ENCODE peak calls at places on chromosomes 7 and 10, in six cellular contexts. J, B, E, F, G and M are unnamed samples. For H3K27me3, the result is how much of the 10 kb centered on the place peaks cover.

GRCh38 chr7:151566897-151567320 is 47.2 kb upstream of the RHEB start:
- DNase-seq in J (peak), B (no peak), E (no peak), F (no peak), G (peak), M (no peak)

GRCh38 chr10:43000021-43000411 is 76.9 kb upstream of the RET start:
- DNase-seq in J (no peak), B (no peak), E (no peak), F (no peak), G (no peak), M (no peak)

GRCh38 chr10:103276941-103277712 is at the start of gene INA:
- DNase-seq in J (peak), B (peak), E (peak), F (no peak), G (no peak), M (peak)

GRCh38 chr7:138890782-138891445 is 90.3 kb downstream of the KIAA1549 start:
- DNase-seq in J (peak), B (no peak), E (no peak), F (peak), G (peak), M (no peak)

GRCh38 chr10:60114765-60115586 is 208.6 kb upstream of the CCDC6 start:
- DNase-seq in J (peak), B (peak), E (peak), F (no peak), G (peak), M (peak)

GRCh38 chr7:92608380-92609322 is 18.5 kb upstream of the FAM133B start:
- DNase-seq in J (no peak), B (peak), E (peak), F (no peak), G (no peak), M (no peak)

GRCh38 chr10:68212721-68213352 is 19.1 kb downstream of the ATOH7 start:
- DNase-seq in J (peak), B (no peak), E (no peak), F (no peak), G (no peak), M (no peak)

GRCh38 chr10:64219271-64220025 is 698.2 kb downstream of the REEP3 start:
- DNase-seq in J (no peak), B (no peak), E (no peak), F (no peak), G (no peak), M (no peak)

GRCh38 chr7:131034166-131034881 is 293.4 kb upstream of the MKLN1 start:
- DNase-seq in J (peak), B (no peak), E (no peak), F (no peak), G (no peak), M (no peak)

GRCh38 chr10:46538723-46539426 is 17.6 kb downstream of the GPRIN2 start:
- DNase-seq in J (peak), B (no peak), E (no peak), F (no peak), G (no peak), M (no peak)

GRCh38 chr10:46538155-46538554 is 18.3 kb downstream of the GPRIN2 start:
- DNase-seq in J (no peak), B (no peak), E (no peak), F (no peak), G (no peak), M (no peak)

GRCh38 chr10:46541017-46541661 is 15.3 kb downstream of the GPRIN2 start:
- DNase-seq in J (peak), B (no peak), E (peak), F (peak), G (no peak), M (no peak)

GRCh38 chr10:46540412-46541016 is 15.9 kb downstream of the GPRIN2 start:
- DNase-seq in J (no peak), B (no peak), E (no peak), F (no peak), G (no peak), M (no peak)

DNA sequence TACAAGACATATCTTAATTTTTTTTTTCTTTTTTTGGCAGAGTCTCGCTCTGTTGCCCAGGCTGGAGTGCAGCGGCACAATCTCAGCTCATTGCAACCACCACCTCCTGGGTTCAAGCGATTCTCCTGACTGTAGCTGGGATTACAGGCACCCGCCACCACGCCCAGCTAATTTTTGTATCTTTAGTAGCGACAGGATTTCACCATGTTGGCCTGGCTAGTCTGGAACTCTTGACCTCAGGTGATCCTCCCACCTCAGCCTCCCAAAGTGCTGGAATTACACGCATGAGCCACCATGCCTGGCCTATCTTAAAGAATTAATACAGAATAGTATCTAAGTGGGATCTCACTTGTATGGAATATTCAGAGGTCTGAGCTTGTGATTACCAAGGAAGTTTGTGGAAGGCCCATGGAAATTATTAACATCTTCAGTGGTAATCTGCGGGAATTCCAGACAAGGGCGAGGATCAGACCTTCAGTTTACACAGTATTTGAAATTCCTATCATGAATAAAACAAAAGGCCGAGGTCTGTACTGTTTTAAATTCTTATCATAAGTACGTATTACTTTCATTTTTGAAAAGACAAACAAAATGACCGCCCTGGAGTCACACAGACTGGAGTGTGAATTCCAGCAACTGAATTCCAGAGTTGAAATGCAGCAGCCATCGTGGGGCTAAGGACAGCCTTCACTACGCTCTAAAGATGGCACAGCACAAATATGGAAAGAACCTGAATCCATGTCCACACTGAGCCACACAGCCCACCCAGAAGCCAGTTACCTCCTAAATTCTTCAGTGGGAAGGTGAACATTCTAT is 16.7 kb downstream of the GPRIN2 start:
- DNase-seq in J (peak), B (no peak), E (no peak), F (no peak), G (no peak), M (no peak)
- H3K27me3 ChIP-seq in J (under half), B (under half), E (under half), F (half or more), G (under half), M (under half)

GRCh38 chr10:133225707-133226191 is 4.3 kb upstream of the UTF1 start:
- DNase-seq in J (no peak), B (no peak), E (no peak), F (no peak), G (no peak), M (peak)

GRCh38 chr10:133229265-133230022 is 573 bp upstream of the UTF1 start:
- DNase-seq in J (peak), B (no peak), E (no peak), F (no peak), G (no peak), M (no peak)

GRCh38 chr10:133224861-133225366 is 5.1 kb upstream of the UTF1 start:
- DNase-seq in J (no peak), B (no peak), E (no peak), F (no peak), G (no peak), M (no peak)

GRCh38 chr10:133226251-133226808 is 3.7 kb upstream of the UTF1 start:
- DNase-seq in J (peak), B (no peak), E (no peak), F (no peak), G (no peak), M (no peak)

GRCh38 chr10:133227256-133227655 is 2.8 kb upstream of the UTF1 start:
- DNase-seq in J (no peak), B (no peak), E (no peak), F (no peak), G (no peak), M (no peak)
- H3K27me3 ChIP-seq in J (under half), B (under half), E (half or more), F (half or more), G (under half), M (under half)

GRCh38 chr7:2103071-2103898 is 129.5 kb downstream of the MAD1L1 start:
- DNase-seq in J (no peak), B (no peak), E (no peak), F (no peak), G (no peak), M (no peak)

GRCh38 chr7:2104716-2105115 is 128.0 kb downstream of the MAD1L1 start:
- DNase-seq in J (peak), B (no peak), E (no peak), F (no peak), G (no peak), M (no peak)

GRCh38 chr7:2105917-2106316 is 126.8 kb downstream of the MAD1L1 start:
- DNase-seq in J (no peak), B (no peak), E (no peak), F (no peak), G (no peak), M (no peak)

GRCh38 chr7:2105280-2105679 is 127.5 kb downstream of the MAD1L1 start:
- DNase-seq in J (no peak), B (no peak), E (no peak), F (no peak), G (no peak), M (no peak)

GRCh38 chr7:2104107-2104710 is 128.5 kb downstream of the MAD1L1 start:
- DNase-seq in J (peak), B (no peak), E (peak), F (peak), G (no peak), M (peak)
- H3K27me3 ChIP-seq in J (under half), B (under half), E (under half), F (under half), G (under half), M (under half)

GRCh38 chr10:102235991-102236390 is 5.3 kb downstream of the PITX3 start:
- DNase-seq in J (no peak), B (no peak), E (no peak), F (no peak), G (no peak), M (no peak)
- H3K27me3 ChIP-seq in J (under half), B (under half), E (half or more), F (under half), G (under half), M (under half)

DNA sequence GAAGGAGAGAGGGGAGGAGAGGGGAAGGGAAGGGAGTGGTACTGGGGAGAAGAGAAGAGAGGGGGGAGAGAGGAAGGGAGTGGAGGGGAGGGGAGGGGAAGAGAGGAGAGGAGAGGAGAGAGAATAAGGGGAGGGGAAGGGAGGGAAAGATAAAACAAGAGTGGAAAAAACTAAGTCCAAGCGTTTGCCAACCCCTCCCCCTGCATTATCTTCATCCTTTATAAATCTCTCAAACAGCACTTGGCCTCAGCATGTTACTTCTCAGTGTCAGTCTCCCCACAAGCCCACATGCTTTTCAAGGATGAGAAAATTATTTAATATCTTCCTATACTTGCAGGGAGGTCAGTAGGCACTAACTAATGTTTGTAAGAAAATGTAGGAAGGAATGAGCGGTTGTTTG is 204.5 kb downstream of the LSM5 start:
- DNase-seq in J (no peak), B (no peak), E (no peak), F (no peak), G (no peak), M (no peak)
- H3K27me3 ChIP-seq in J (under half), B (under half), E (under half), F (under half), G (under half), M (under half)

DNA sequence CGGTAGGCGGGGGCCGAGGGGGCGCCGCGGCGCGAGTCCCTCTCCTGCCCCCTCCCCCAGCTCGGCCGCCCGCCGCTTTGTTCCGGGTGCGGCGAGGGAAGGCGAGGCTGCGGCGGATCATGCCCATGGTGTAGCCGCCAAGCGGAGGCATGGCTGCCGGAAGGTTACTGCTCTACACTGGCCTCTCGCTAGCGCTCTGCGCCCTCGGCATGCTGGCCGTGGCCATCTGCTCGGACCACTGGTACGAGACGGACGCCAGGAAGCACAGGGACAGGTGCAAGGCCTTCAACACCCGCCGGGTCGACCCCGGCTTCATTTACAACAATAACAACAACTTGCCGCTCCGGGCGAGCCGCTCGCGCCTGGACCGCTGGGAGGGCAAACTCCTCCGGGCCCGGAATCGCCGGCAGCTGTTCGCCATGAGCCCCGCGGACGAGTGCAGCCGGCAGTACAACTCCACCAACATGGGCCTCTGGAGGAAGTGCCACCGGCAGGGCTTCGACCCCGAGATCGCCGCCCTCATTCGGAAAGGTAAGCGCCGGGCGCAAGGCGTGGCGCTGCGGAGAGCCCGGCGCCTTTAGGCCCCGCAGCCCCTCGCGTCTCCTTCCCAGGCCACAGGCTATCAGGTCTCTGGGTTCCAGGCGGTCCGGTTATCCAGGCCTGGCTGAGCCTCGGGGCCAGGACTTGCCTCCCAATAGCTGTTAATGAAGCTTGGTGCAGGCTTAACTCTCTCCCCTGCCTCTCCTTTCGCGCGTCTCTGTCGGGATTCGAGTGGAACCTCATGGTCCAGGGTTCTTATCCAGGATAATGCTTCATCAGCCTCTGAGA is 512 bp downstream of the TMEM178B start:
- DNase-seq in J (peak), B (no peak), E (peak), F (no peak), G (no peak), M (peak)
- H3K27me3 ChIP-seq in J (under half), B (half or more), E (half or more), F (half or more), G (under half), M (under half)